ENCODE peak calls at places on chromosome 4, in five cellular contexts. O, R, N, Q and U are unnamed samples.
A peak's percentile ranks its signal among the peaks of the same experiment; 100 is the strongest.

GRCh38 chr4:144667500-144667899 is 21.5 kb downstream of the HHIP start:
- DNase-seq in N (no peak), R (no peak), Q (no peak), O (no peak), U (no peak)

GRCh38 chr4:10704050-10704810 is 19.7 kb upstream of the CLNK start:
- DNase-seq in R (no peak), O (no peak), N (no peak), Q (no peak), U (no peak)

GRCh38 chr4:76546282-76547166 is 111.5 kb downstream of the SHROOM3 start:
- DNase-seq in Q (no peak), N (peak; percentile 64), R (no peak), O (no peak), U (no peak)

GRCh38 chr4:38154681-38155588 is 194.7 kb downstream of the PTTG2 start:
- DNase-seq in R (no peak), Q (peak; percentile 36), N (peak; percentile 68), O (no peak), U (peak; percentile 67)

GRCh38 chr4:74758521-74758920 is 35.8 kb downstream of the BTC start:
- DNase-seq in R (no peak), Q (no peak), N (no peak), O (no peak), U (no peak)

GRCh38 chr4:169618286-169618685 is 2.1 kb upstream of the CLCN3 start:
- DNase-seq in R (no peak), N (no peak), Q (no peak), O (no peak), U (no peak)

GRCh38 chr4:183182873-183183725 is 84.0 kb downstream of the WWC2 start:
- DNase-seq in R (no peak), O (peak; percentile 58), Q (peak; percentile 20), N (peak; percentile 54), U (no peak)

GRCh38 chr4:26208237-26208985 is 112.4 kb upstream of the RBPJ start:
- DNase-seq in R (no peak), Q (no peak), N (no peak), O (no peak), U (no peak)

GRCh38 chr4:8217246-8217511 is 18.1 kb downstream of the SH3TC1 start:
- DNase-seq in N (no peak), R (no peak), Q (no peak), O (no peak), U (no peak)

GRCh38 chr4:38382492-38382891 is 281.5 kb upstream of the KLF3 start:
- DNase-seq in O (no peak), Q (no peak), N (no peak), R (no peak), U (no peak)

GRCh38 chr4:4606321-4606720 is 64.5 kb upstream of the STX18 start:
- DNase-seq in Q (no peak), R (no peak), O (no peak), N (no peak), U (peak; percentile 79)

GRCh38 chr4:159447296-159447695 is 344.4 kb downstream of the RAPGEF2 start:
- DNase-seq in O (no peak), N (no peak), Q (no peak), R (no peak), U (no peak)

GRCh38 chr4:5825642-5826041 is 67.2 kb downstream of the CRMP1 start:
- DNase-seq in R (no peak), O (no peak), N (no peak), Q (no peak), U (no peak)

GRCh38 chr4:89413518-89413917 is 105.9 kb upstream of the GPRIN3 start:
- DNase-seq in Q (peak; percentile 9), O (no peak), N (no peak), R (no peak), U (no peak)

GRCh38 chr4:42331914-42332368 is 65.3 kb upstream of the SHISA3 start:
- DNase-seq in R (no peak), Q (peak; percentile 23), N (peak; percentile 16), O (no peak), U (no peak)

GRCh38 chr4:120443111-120443510 is 376.5 kb upstream of the MAD2L1 start:
- DNase-seq in N (no peak), O (no peak), R (no peak), Q (no peak), U (no peak)

GRCh38 chr4:153067376-153067775 is 131.3 kb downstream of the FHDC1 start:
- DNase-seq in N (peak; percentile 83), Q (no peak), O (no peak), R (no peak), U (no peak)

GRCh38 chr4:78560296-78560963 is 8.9 kb downstream of the ANXA3 start:
- DNase-seq in Q (peak; percentile 27), R (no peak), N (no peak), O (no peak), U (no peak)

GRCh38 chr4:5524900-5525299 is 183.5 kb downstream of the EVC2 start:
- DNase-seq in O (peak; percentile 87), N (no peak), R (no peak), Q (peak; percentile 43), U (no peak)

GRCh38 chr4:185384877-185385465 is 10.8 kb downstream of the LRP2BP start:
- DNase-seq in Q (no peak), R (no peak), N (no peak), O (no peak), U (no peak)

GRCh38 chr4:176525576-176525975 is 205.8 kb downstream of the SPCS3 start:
- DNase-seq in N (no peak), R (no peak), Q (no peak), O (no peak), U (no peak)

GRCh38 chr4:159272341-159273125 is 169.7 kb downstream of the RAPGEF2 start:
- DNase-seq in O (no peak), R (no peak), Q (no peak), N (no peak), U (no peak)

GRCh38 chr4:47488706-47489105 is 3.6 kb downstream of the ATP10D start:
- DNase-seq in Q (no peak), R (no peak), N (no peak), O (no peak), U (no peak)

GRCh38 chr4:125961626-125962025 is 646.9 kb downstream of the FAT4 start:
- DNase-seq in N (no peak), Q (no peak), R (no peak), O (no peak), U (no peak)

GRCh38 chr4:113540859-113541258 is 220.7 kb downstream of the CAMK2D start:
- DNase-seq in O (no peak), R (no peak), Q (peak; percentile 78), N (no peak), U (no peak)

GRCh38 chr4:153808175-153808574 is 19.3 kb upstream of the SFRP2 start:
- DNase-seq in R (no peak), N (no peak), O (no peak), Q (no peak), U (no peak)

GRCh38 chr4:95129708-95130343 is 372.1 kb downstream of the BMPR1B start:
- DNase-seq in R (no peak), Q (peak; percentile 42), O (no peak), N (peak; percentile 79), U (peak; percentile 75)